ENCODE peak calls at places on chromosome 5, in five cellular contexts. Y is NCI-H1417, C is SW 1271, V is prostate gland, E is cardiac septum. B is an unnamed sample.

GRCh38 chr5:171342362-171343111 is 33.5 kb downstream of the TLX3 start:
- DNase-seq in E (no peak), Y (peak), C (peak), V (no peak), B (peak)

GRCh38 chr5:102596113-102596512 is 97.3 kb upstream of the SLCO6A1 start:
- DNase-seq in E (no peak), Y (no peak), V (no peak), C (no peak), B (no peak)

GRCh38 chr5:174533771-174534221 is 190.6 kb upstream of the MSX2 start:
- DNase-seq in V (no peak), C (peak), Y (no peak), E (no peak), B (no peak)

GRCh38 chr5:160133071-160133917 is 14.0 kb upstream of the PWWP2A start:
- DNase-seq in V (no peak), Y (peak), C (no peak), E (no peak), B (peak)

GRCh38 chr5:88140396-88140862 is 128.2 kb downstream of the TMEM161B start:
- DNase-seq in C (no peak), V (peak), E (no peak), Y (peak), B (no peak)

GRCh38 chr5:71789746-71790145 is 70.7 kb downstream of the CARTPT start:
- DNase-seq in V (no peak), Y (no peak), E (no peak), C (no peak), B (no peak)

GRCh38 chr5:67880358-67880810 is 335.2 kb upstream of the PIK3R1 start:
- DNase-seq in Y (no peak), C (no peak), V (no peak), E (no peak), B (no peak)

GRCh38 chr5:153895266-153895665 is 143.4 kb downstream of the FAM114A2 start:
- DNase-seq in Y (no peak), E (no peak), V (no peak), C (no peak), B (no peak)

GRCh38 chr5:119178435-119178834 is 107.5 kb downstream of the DMXL1 start:
- DNase-seq in V (no peak), E (no peak), C (no peak), Y (no peak), B (no peak)

GRCh38 chr5:44665101-44665701 is 143.5 kb upstream of the MRPS30 start:
- DNase-seq in Y (no peak), E (no peak), V (no peak), C (no peak), B (no peak)

GRCh38 chr5:168176251-168176650 is 115.2 kb upstream of the WWC1 start:
- DNase-seq in V (no peak), Y (no peak), C (no peak), E (no peak), B (no peak)

GRCh38 chr5:170557314-170557713 is 53.5 kb downstream of the KCNIP1 start:
- DNase-seq in Y (no peak), C (no peak), V (no peak), E (no peak), B (no peak)

GRCh38 chr5:55708732-55709131 is 3.4 kb downstream of the SLC38A9 start:
- DNase-seq in V (no peak), Y (no peak), E (no peak), C (no peak), B (no peak)

GRCh38 chr5:77935516-77936364 is 159.6 kb upstream of the TBCA start:
- DNase-seq in V (no peak), E (no peak), C (no peak), Y (peak), B (no peak)

GRCh38 chr5:60944904-60945759 is at the start of the genes ERCC8 and NDUFAF2:
- DNase-seq in V (peak), Y (peak), E (peak), C (peak), B (peak)

GRCh38 chr5:141319699-141320098 is 885 bp downstream of the TAF7 start:
- DNase-seq in E (no peak), C (no peak), V (no peak), Y (no peak), B (no peak)

GRCh38 chr5:110045153-110045552 is 355.4 kb downstream of the MAN2A1 start:
- DNase-seq in C (no peak), Y (no peak), V (no peak), E (no peak), B (no peak)

GRCh38 chr5:161663431-161663830 is 22.1 kb upstream of the GABRA6 start:
- DNase-seq in E (no peak), Y (no peak), C (no peak), V (no peak), B (no peak)

GRCh38 chr5:140382866-140383265 is 18.8 kb upstream of the ANKHD1 start:
- DNase-seq in V (no peak), E (no peak), Y (no peak), C (no peak), B (no peak)

GRCh38 chr5:135835766-135836165 is 1.3 kb downstream of the SLC25A48 start:
- DNase-seq in Y (no peak), V (no peak), C (no peak), E (no peak), B (no peak)

GRCh38 chr5:137305971-137306592 is 193.0 kb downstream of the SPOCK1 start:
- DNase-seq in V (no peak), C (no peak), E (no peak), Y (no peak), B (no peak)

GRCh38 chr5:117652640-117653280 is 1078.1 kb upstream of the SEMA6A start:
- DNase-seq in Y (no peak), E (no peak), C (no peak), V (no peak), B (no peak)

GRCh38 chr5:132387649-132388117 is 18.2 kb downstream of the SLC22A5 start:
- DNase-seq in V (peak), C (peak), Y (peak), E (no peak), B (no peak)

GRCh38 chr5:130893003-130893402 is 272.1 kb downstream of the HINT1 start:
- DNase-seq in E (no peak), C (no peak), Y (no peak), V (no peak), B (no peak)

B was measured in NCI-H146.